ENCODE peak calls at places on chromosomes 5 and 9, in nine cellular contexts. One of them, this sample, is unnamed.

GRCh38 chr9:75369989-75370388 is 281.7 kb downstream of the OSTF1 start:
- DNase-seq in SK-N-SH: no peak
- DNase-seq in spleen: no peak
- DNase-seq in SK-N-MC: no peak
- DNase-seq in K562: no peak
- DNase-seq in sigmoid colon: no peak
- DNase-seq in GM12891: no peak
- DNase-seq in GM23338: no peak
- DNase-seq in suprapubic skin: no peak
- DNase-seq in this sample: no peak

GRCh38 chr5:136052692-136053335 is 24.0 kb downstream of the TGFBI start:
- DNase-seq in spleen: peak
- DNase-seq in sigmoid colon: no peak
- DNase-seq in SK-N-MC: no peak
- DNase-seq in GM23338: no peak
- DNase-seq in suprapubic skin: peak
- DNase-seq in K562: no peak
- DNase-seq in GM12891: no peak
- DNase-seq in SK-N-SH: no peak
- DNase-seq in this sample: no peak

GRCh38 chr9:128927731-128928411 is 7.1 kb downstream of the PHYHD1 start:
- DNase-seq in K562: peak
- DNase-seq in GM23338: peak
- DNase-seq in spleen: no peak
- DNase-seq in SK-N-MC: no peak
- DNase-seq in GM12891: no peak
- DNase-seq in sigmoid colon: no peak
- DNase-seq in suprapubic skin: no peak
- DNase-seq in SK-N-SH: peak
- DNase-seq in this sample: no peak

GRCh38 chr5:1952456-1953099 is 69.9 kb upstream of the IRX4 start:
- DNase-seq in suprapubic skin: no peak
- DNase-seq in SK-N-SH: no peak
- DNase-seq in SK-N-MC: no peak
- DNase-seq in GM12891: no peak
- DNase-seq in spleen: no peak
- DNase-seq in sigmoid colon: no peak
- DNase-seq in GM23338: peak
- DNase-seq in K562: no peak
- DNase-seq in this sample: no peak

GRCh38 chr5:112548246-112548982 is 129.3 kb upstream of the EPB41L4A start:
- DNase-seq in SK-N-SH: no peak
- DNase-seq in suprapubic skin: no peak
- DNase-seq in K562: peak
- DNase-seq in SK-N-MC: no peak
- DNase-seq in GM23338: no peak
- DNase-seq in GM12891: no peak
- DNase-seq in sigmoid colon: no peak
- DNase-seq in spleen: no peak
- DNase-seq in this sample: no peak

GRCh38 chr9:123314617-123315016 is 41.4 kb upstream of the CRB2 start:
- DNase-seq in GM23338: no peak
- DNase-seq in GM12891: no peak
- DNase-seq in spleen: peak
- DNase-seq in SK-N-SH: no peak
- DNase-seq in SK-N-MC: no peak
- DNase-seq in sigmoid colon: no peak
- DNase-seq in suprapubic skin: no peak
- DNase-seq in K562: no peak
- DNase-seq in this sample: no peak

GRCh38 chr5:74993743-74994142 is 58.6 kb downstream of the GCNT4 start:
- DNase-seq in GM12891: no peak
- DNase-seq in SK-N-MC: no peak
- DNase-seq in spleen: no peak
- DNase-seq in SK-N-SH: no peak
- DNase-seq in sigmoid colon: no peak
- DNase-seq in GM23338: no peak
- DNase-seq in suprapubic skin: no peak
- DNase-seq in K562: no peak
- DNase-seq in this sample: no peak

GRCh38 chr9:35754264-35754663 is at the start of gene MSMP:
- DNase-seq in spleen: no peak
- DNase-seq in SK-N-SH: no peak
- DNase-seq in GM23338: no peak
- DNase-seq in K562: no peak
- DNase-seq in GM12891: no peak
- DNase-seq in suprapubic skin: no peak
- DNase-seq in sigmoid colon: no peak
- DNase-seq in SK-N-MC: no peak
- DNase-seq in this sample: no peak

GRCh38 chr5:21152611-21153010 is 1164.6 kb upstream of the CDH18 start:
- DNase-seq in spleen: no peak
- DNase-seq in GM23338: no peak
- DNase-seq in SK-N-SH: no peak
- DNase-seq in K562: no peak
- DNase-seq in GM12891: no peak
- DNase-seq in SK-N-MC: peak
- DNase-seq in suprapubic skin: no peak
- DNase-seq in sigmoid colon: no peak
- DNase-seq in this sample: peak

GRCh38 chr9:111533099-111533785 is 8.3 kb downstream of the ZNF483 start:
- DNase-seq in suprapubic skin: no peak
- DNase-seq in GM23338: no peak
- DNase-seq in sigmoid colon: no peak
- DNase-seq in GM12891: no peak
- DNase-seq in SK-N-SH: no peak
- DNase-seq in spleen: no peak
- DNase-seq in K562: no peak
- DNase-seq in SK-N-MC: no peak
- DNase-seq in this sample: no peak

GRCh38 chr5:137847699-137848098 is 20.0 kb upstream of the MYOT start:
- DNase-seq in GM12891: no peak
- DNase-seq in K562: no peak
- DNase-seq in SK-N-SH: no peak
- DNase-seq in SK-N-MC: no peak
- DNase-seq in suprapubic skin: no peak
- DNase-seq in sigmoid colon: no peak
- DNase-seq in spleen: no peak
- DNase-seq in GM23338: no peak
- DNase-seq in this sample: no peak

GRCh38 chr9:130630506-130631330 is 33.7 kb upstream of the PRDM12 start:
- DNase-seq in K562: no peak
- DNase-seq in SK-N-MC: no peak
- DNase-seq in suprapubic skin: no peak
- DNase-seq in GM23338: no peak
- DNase-seq in spleen: peak
- DNase-seq in SK-N-SH: no peak
- DNase-seq in GM12891: no peak
- DNase-seq in sigmoid colon: no peak
- DNase-seq in this sample: no peak

GRCh38 chr9:16505159-16505558 is 365.3 kb downstream of the BNC2 start:
- DNase-seq in SK-N-MC: no peak
- DNase-seq in sigmoid colon: no peak
- DNase-seq in K562: no peak
- DNase-seq in GM12891: no peak
- DNase-seq in spleen: no peak
- DNase-seq in GM23338: no peak
- DNase-seq in suprapubic skin: no peak
- DNase-seq in SK-N-SH: no peak
- DNase-seq in this sample: no peak

GRCh38 chr5:143878430-143878829 is 66.5 kb downstream of the HMHB1 start:
- DNase-seq in K562: no peak
- DNase-seq in suprapubic skin: no peak
- DNase-seq in sigmoid colon: no peak
- DNase-seq in SK-N-MC: no peak
- DNase-seq in SK-N-SH: no peak
- DNase-seq in GM12891: no peak
- DNase-seq in GM23338: no peak
- DNase-seq in spleen: no peak
- DNase-seq in this sample: no peak

GRCh38 chr9:71607571-71607970 is 160.7 kb downstream of the CEMIP2 start:
- DNase-seq in suprapubic skin: no peak
- DNase-seq in sigmoid colon: no peak
- DNase-seq in K562: no peak
- DNase-seq in SK-N-MC: no peak
- DNase-seq in GM12891: no peak
- DNase-seq in SK-N-SH: no peak
- DNase-seq in GM23338: no peak
- DNase-seq in spleen: no peak
- DNase-seq in this sample: no peak

GRCh38 chr9:71608825-71609452 is 159.4 kb downstream of the CEMIP2 start:
- DNase-seq in suprapubic skin: no peak
- DNase-seq in SK-N-MC: no peak
- DNase-seq in GM23338: peak
- DNase-seq in SK-N-SH: no peak
- DNase-seq in K562: no peak
- DNase-seq in spleen: no peak
- DNase-seq in sigmoid colon: no peak
- DNase-seq in GM12891: no peak
- DNase-seq in this sample: no peak

GRCh38 chr9:71608021-71608420 is 160.3 kb downstream of the CEMIP2 start:
- DNase-seq in GM23338: no peak
- DNase-seq in spleen: no peak
- DNase-seq in K562: no peak
- DNase-seq in SK-N-SH: no peak
- DNase-seq in suprapubic skin: no peak
- DNase-seq in GM12891: no peak
- DNase-seq in SK-N-MC: no peak
- DNase-seq in sigmoid colon: no peak
- DNase-seq in this sample: no peak

GRCh38 chr9:71602652-71603051 is 165.7 kb downstream of the CEMIP2 start:
- DNase-seq in GM12891: no peak
- DNase-seq in suprapubic skin: no peak
- DNase-seq in sigmoid colon: no peak
- DNase-seq in K562: no peak
- DNase-seq in GM23338: no peak
- DNase-seq in spleen: no peak
- DNase-seq in SK-N-MC: no peak
- DNase-seq in SK-N-SH: no peak
- DNase-seq in this sample: no peak

GRCh38 chr9:71604197-71605063 is 163.9 kb downstream of the CEMIP2 start:
- DNase-seq in spleen: peak
- DNase-seq in SK-N-SH: peak
- DNase-seq in SK-N-MC: peak
- DNase-seq in GM12891: peak
- DNase-seq in GM23338: peak
- DNase-seq in sigmoid colon: peak
- DNase-seq in K562: peak
- DNase-seq in suprapubic skin: peak
- DNase-seq in this sample: peak
- TF ChIP-seq POLR2AphosphoS5 in spleen: no peak
- TF ChIP-seq POLR2AphosphoS5 in SK-N-SH: no peak
- TF ChIP-seq POLR2AphosphoS5 in SK-N-MC: no peak
- TF ChIP-seq POLR2AphosphoS5 in GM12891: no peak
- TF ChIP-seq POLR2AphosphoS5 in GM23338: no peak
- TF ChIP-seq POLR2AphosphoS5 in sigmoid colon: no peak
- TF ChIP-seq POLR2AphosphoS5 in K562: no peak
- TF ChIP-seq POLR2AphosphoS5 in suprapubic skin: no peak
- TF ChIP-seq POLR2AphosphoS5 in this sample: no peak

DNA sequence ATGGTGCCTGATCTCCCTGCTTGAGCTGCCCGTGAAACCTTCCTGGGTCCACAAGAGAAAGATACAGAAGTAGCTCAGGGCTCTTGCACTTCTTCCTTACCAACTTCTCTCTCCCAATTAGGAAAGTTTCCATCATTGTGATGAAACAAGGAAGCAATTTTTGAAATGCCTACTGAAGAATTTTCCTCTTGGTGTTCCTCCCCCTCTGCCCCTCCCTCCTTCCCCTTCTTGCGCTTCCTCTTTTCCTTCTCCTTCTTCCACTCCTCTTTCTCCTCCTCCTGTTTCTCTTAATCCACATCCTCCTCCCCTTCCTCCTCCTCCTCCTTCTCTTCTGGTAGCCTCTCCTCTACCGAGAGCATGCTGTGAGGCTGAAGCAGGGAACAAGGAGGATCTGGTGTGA is 36.3 kb upstream of the OTULINL start:
- DNase-seq in GM12891: no peak
- DNase-seq in K562: no peak
- DNase-seq in GM23338: no peak
- DNase-seq in suprapubic skin: no peak
- DNase-seq in SK-N-SH: no peak
- DNase-seq in sigmoid colon: no peak
- DNase-seq in SK-N-MC: no peak
- DNase-seq in spleen: no peak
- DNase-seq in this sample: no peak
- TF ChIP-seq POLR2AphosphoS5 in GM12891: no peak
- TF ChIP-seq POLR2AphosphoS5 in K562: no peak
- TF ChIP-seq POLR2AphosphoS5 in GM23338: no peak
- TF ChIP-seq POLR2AphosphoS5 in suprapubic skin: no peak
- TF ChIP-seq POLR2AphosphoS5 in SK-N-SH: no peak
- TF ChIP-seq POLR2AphosphoS5 in sigmoid colon: no peak
- TF ChIP-seq POLR2AphosphoS5 in SK-N-MC: no peak
- TF ChIP-seq POLR2AphosphoS5 in spleen: no peak
- TF ChIP-seq POLR2AphosphoS5 in this sample: no peak

DNA sequence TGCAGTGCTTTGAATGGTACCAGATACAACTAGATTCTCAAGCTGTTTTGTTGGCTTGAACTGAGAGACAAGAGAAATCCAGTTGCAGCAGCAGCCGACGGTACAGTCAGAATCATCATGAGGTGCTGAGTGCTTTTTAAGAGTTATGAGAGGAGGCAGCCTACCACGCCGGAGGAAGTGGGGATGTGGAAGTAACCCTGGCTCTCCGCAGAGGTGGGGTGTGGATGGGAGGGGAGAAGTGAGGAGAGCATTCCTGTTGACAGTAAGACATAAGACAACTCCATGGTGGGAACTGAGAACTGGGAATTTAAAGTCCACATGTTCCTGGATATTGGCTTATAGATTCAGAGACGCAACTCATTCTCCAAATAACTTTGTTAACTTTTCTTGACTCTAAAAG is 28.0 kb downstream of the COL5A1 start:
- DNase-seq in sigmoid colon: peak
- DNase-seq in GM12891: no peak
- DNase-seq in SK-N-MC: no peak
- DNase-seq in SK-N-SH: no peak
- DNase-seq in spleen: peak
- DNase-seq in suprapubic skin: no peak
- DNase-seq in K562: no peak
- DNase-seq in GM23338: no peak
- DNase-seq in this sample: no peak
- TF ChIP-seq POLR2AphosphoS5 in sigmoid colon: no peak
- TF ChIP-seq POLR2AphosphoS5 in GM12891: no peak
- TF ChIP-seq POLR2AphosphoS5 in SK-N-MC: no peak
- TF ChIP-seq POLR2AphosphoS5 in SK-N-SH: no peak
- TF ChIP-seq POLR2AphosphoS5 in spleen: no peak
- TF ChIP-seq POLR2AphosphoS5 in suprapubic skin: no peak
- TF ChIP-seq POLR2AphosphoS5 in K562: no peak
- TF ChIP-seq POLR2AphosphoS5 in GM23338: no peak
- TF ChIP-seq POLR2AphosphoS5 in this sample: no peak

DNA sequence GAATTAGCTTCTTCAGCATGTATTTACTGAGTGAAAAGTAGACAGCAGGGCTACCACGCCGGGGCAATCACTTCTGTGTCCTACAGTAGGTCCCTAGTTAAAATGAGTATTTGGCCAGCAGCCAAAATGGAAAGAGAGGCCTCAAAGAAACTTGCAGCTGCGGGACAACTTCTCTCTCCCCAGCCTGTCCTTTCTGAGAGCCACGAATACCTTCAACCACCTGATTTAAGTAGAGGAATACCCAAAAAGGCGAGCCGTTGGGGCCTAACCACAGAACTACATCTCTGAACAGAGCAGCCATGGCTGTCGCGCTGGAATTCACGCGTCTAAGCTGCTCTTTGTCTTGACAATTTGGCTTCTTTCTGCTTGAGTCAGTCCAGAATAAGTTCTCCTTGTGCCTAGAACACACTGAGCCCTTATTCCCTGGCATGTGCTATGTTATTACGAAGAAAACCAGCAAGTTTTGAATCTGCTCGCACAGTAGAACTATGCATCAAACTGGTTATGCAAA is 43.8 kb upstream of the GOLPH3 start:
- DNase-seq in SK-N-MC: no peak
- DNase-seq in sigmoid colon: peak
- DNase-seq in SK-N-SH: no peak
- DNase-seq in spleen: no peak
- DNase-seq in GM23338: no peak
- DNase-seq in suprapubic skin: no peak
- DNase-seq in K562: no peak
- DNase-seq in GM12891: no peak
- DNase-seq in this sample: no peak
- TF ChIP-seq POLR2AphosphoS5 in SK-N-MC: no peak
- TF ChIP-seq POLR2AphosphoS5 in sigmoid colon: peak
- TF ChIP-seq POLR2AphosphoS5 in SK-N-SH: no peak
- TF ChIP-seq POLR2AphosphoS5 in spleen: no peak
- TF ChIP-seq POLR2AphosphoS5 in GM23338: no peak
- TF ChIP-seq POLR2AphosphoS5 in suprapubic skin: no peak
- TF ChIP-seq POLR2AphosphoS5 in K562: no peak
- TF ChIP-seq POLR2AphosphoS5 in GM12891: no peak
- TF ChIP-seq POLR2AphosphoS5 in this sample: no peak

This sample was measured in Panc1.